ENCODE peak calls at places on chromosomes 2 and 18, in seven cellular contexts. H is T follicular helper cell; L is hypothalamus; J is upper lobe of right lung; D is CD8-positive, alpha-beta memory T cell; C is RWPE1; G is nephron progenitor cell. M is an unnamed sample.

GRCh38 chr2:241271641-241272297 is 43.7 kb downstream of the HDLBP start:
- DNase-seq in H (peak; percentile 18), C (peak; percentile 54), D (peak; percentile 54), L (peak; percentile 77), G (peak; percentile 52), J (peak; percentile 93), M (peak; percentile 54)

GRCh38 chr18:40949138-40949949 is 1005.7 kb upstream of the PIK3C3 start:
- DNase-seq in G (no peak), L (no peak), C (no peak), D (no peak), J (no peak), H (no peak), M (no peak)

GRCh38 chr2:155852156-155852555 is 480.4 kb downstream of the NR4A2 start:
- DNase-seq in D (no peak), C (no peak), J (no peak), G (no peak), H (no peak), L (no peak), M (no peak)

GRCh38 chr2:72793798-72794447 is 31.9 kb downstream of the EXOC6B start:
- DNase-seq in J (no peak), H (no peak), L (no peak), C (no peak), D (no peak), G (no peak), M (no peak)

GRCh38 chr2:200603972-200604371 is 18.2 kb downstream of the AOX1 start:
- DNase-seq in D (no peak), L (no peak), G (no peak), C (peak; percentile 76), H (no peak), J (no peak), M (no peak)

GRCh38 chr18:23752363-23752762 is 63.1 kb downstream of the LAMA3 start:
- DNase-seq in G (no peak), D (no peak), J (no peak), H (no peak), L (no peak), C (no peak), M (no peak)

GRCh38 chr2:217489145-217489960 is 513.4 kb downstream of the TNS1 start:
- DNase-seq in H (no peak), G (no peak), J (no peak), D (no peak), L (no peak), C (peak; percentile 71), M (peak; percentile 26)

GRCh38 chr2:5401258-5401657 is 290.9 kb upstream of the SOX11 start:
- DNase-seq in H (no peak), G (no peak), D (no peak), L (no peak), J (no peak), C (no peak), M (no peak)

GRCh38 chr2:48287971-48288370 is 242.0 kb upstream of the STON1 start:
- DNase-seq in G (no peak), C (no peak), H (no peak), J (no peak), D (no peak), L (no peak), M (no peak)

GRCh38 chr2:168699834-168700417 is 102.5 kb upstream of the NOSTRIN start:
- DNase-seq in D (no peak), G (no peak), C (no peak), J (no peak), H (no peak), L (no peak), M (peak; percentile 7)

GRCh38 chr2:124678043-124678442 is 653.0 kb downstream of the CNTNAP5 start:
- DNase-seq in L (no peak), C (no peak), D (no peak), H (no peak), G (no peak), J (no peak), M (no peak)

GRCh38 chr2:62344472-62344871 is 148.6 kb downstream of the B3GNT2 start:
- DNase-seq in H (no peak), C (no peak), D (no peak), L (no peak), J (no peak), G (no peak), M (no peak)

GRCh38 chr2:28160986-28161425 is 231.7 kb upstream of the FOSL2 start:
- DNase-seq in G (no peak), L (no peak), D (no peak), H (no peak), J (no peak), C (peak; percentile 42), M (no peak)

GRCh38 chr2:164841719-164842623 is at the start of gene COBLL1:
- DNase-seq in L (peak; percentile 42), D (no peak), J (peak; percentile 92), C (peak; percentile 73), H (no peak), G (peak; percentile 84), M (peak; percentile 3)

M was measured in caudate nucleus.